ENCODE peak calls at places on chromosome 20, in eight cellular contexts. One of them, this sample, is unnamed.

GRCh38 chr20:56843817-56844216 is 214.7 kb downstream of the TFAP2C start:
- DNase-seq in WTC11: peak; percentile 52
- DNase-seq in NCI-H774: no peak
- DNase-seq in stimulated activated CD8-positive, alpha-beta memory T cell treated with anti-CD3 and anti-CD28 coated beads, Interleukin-4, amount 100 ng/mL, for 1 hour: no peak
- DNase-seq in ACHN: no peak
- DNase-seq in anterior cingulate cortex: no peak
- DNase-seq in NAMALWA: no peak
- DNase-seq in LoVo: no peak
- DNase-seq in this sample: peak; percentile 31

GRCh38 chr20:48339147-48339985 is 488.4 kb downstream of the PREX1 start:
- DNase-seq in WTC11: no peak
- DNase-seq in NAMALWA: no peak
- DNase-seq in anterior cingulate cortex: no peak
- DNase-seq in stimulated activated CD8-positive, alpha-beta memory T cell treated with anti-CD3 and anti-CD28 coated beads, Interleukin-4, amount 100 ng/mL, for 1 hour: no peak
- DNase-seq in NCI-H774: no peak
- DNase-seq in LoVo: no peak
- DNase-seq in ACHN: peak; percentile 47
- DNase-seq in this sample: peak; percentile 93

GRCh38 chr20:36472656-36473071 is 68.7 kb upstream of the MYL9 start:
- DNase-seq in ACHN: no peak
- DNase-seq in stimulated activated CD8-positive, alpha-beta memory T cell treated with anti-CD3 and anti-CD28 coated beads, Interleukin-4, amount 100 ng/mL, for 1 hour: no peak
- DNase-seq in anterior cingulate cortex: no peak
- DNase-seq in LoVo: peak; percentile 51
- DNase-seq in NCI-H774: peak; percentile 63
- DNase-seq in WTC11: peak; percentile 68
- DNase-seq in NAMALWA: no peak
- DNase-seq in this sample: no peak

GRCh38 chr20:63594043-63594561 is 20.1 kb upstream of the HELZ2 start:
- DNase-seq in NAMALWA: no peak
- DNase-seq in WTC11: no peak
- DNase-seq in NCI-H774: no peak
- DNase-seq in stimulated activated CD8-positive, alpha-beta memory T cell treated with anti-CD3 and anti-CD28 coated beads, Interleukin-4, amount 100 ng/mL, for 1 hour: no peak
- DNase-seq in LoVo: no peak
- DNase-seq in ACHN: no peak
- DNase-seq in anterior cingulate cortex: no peak
- DNase-seq in this sample: peak; percentile 81

GRCh38 chr20:62723768-62724420 is 15.3 kb downstream of the NTSR1 start:
- DNase-seq in ACHN: no peak
- DNase-seq in NAMALWA: no peak
- DNase-seq in anterior cingulate cortex: no peak
- DNase-seq in WTC11: no peak
- DNase-seq in stimulated activated CD8-positive, alpha-beta memory T cell treated with anti-CD3 and anti-CD28 coated beads, Interleukin-4, amount 100 ng/mL, for 1 hour: no peak
- DNase-seq in NCI-H774: no peak
- DNase-seq in LoVo: no peak
- DNase-seq in this sample: no peak

GRCh38 chr20:17655286-17655651 is 26.8 kb downstream of the RRBP1 start:
- DNase-seq in anterior cingulate cortex: no peak
- DNase-seq in NAMALWA: no peak
- DNase-seq in ACHN: no peak
- DNase-seq in WTC11: no peak
- DNase-seq in LoVo: no peak
- DNase-seq in stimulated activated CD8-positive, alpha-beta memory T cell treated with anti-CD3 and anti-CD28 coated beads, Interleukin-4, amount 100 ng/mL, for 1 hour: no peak
- DNase-seq in NCI-H774: no peak
- DNase-seq in this sample: no peak

GRCh38 chr20:16821211-16822089 is 73.3 kb downstream of the OTOR start:
- DNase-seq in NCI-H774: peak; percentile 1
- DNase-seq in stimulated activated CD8-positive, alpha-beta memory T cell treated with anti-CD3 and anti-CD28 coated beads, Interleukin-4, amount 100 ng/mL, for 1 hour: no peak
- DNase-seq in NAMALWA: peak; percentile 54
- DNase-seq in anterior cingulate cortex: no peak
- DNase-seq in WTC11: peak; percentile 32
- DNase-seq in ACHN: peak; percentile 85
- DNase-seq in LoVo: peak; percentile 43
- DNase-seq in this sample: peak; percentile 41

GRCh38 chr20:62065669-62066338 is at the start of gene TAF4:
- DNase-seq in WTC11: peak; percentile 70
- DNase-seq in ACHN: peak; percentile 65
- DNase-seq in NAMALWA: peak; percentile 76
- DNase-seq in LoVo: peak; percentile 86
- DNase-seq in anterior cingulate cortex: no peak
- DNase-seq in stimulated activated CD8-positive, alpha-beta memory T cell treated with anti-CD3 and anti-CD28 coated beads, Interleukin-4, amount 100 ng/mL, for 1 hour: peak; percentile 68
- DNase-seq in NCI-H774: peak; percentile 69
- DNase-seq in this sample: peak; percentile 68

GRCh38 chr20:49765846-49766541 is 46.6 kb upstream of the SLC9A8 start:
- DNase-seq in WTC11: no peak
- DNase-seq in NCI-H774: no peak
- DNase-seq in LoVo: no peak
- DNase-seq in anterior cingulate cortex: no peak
- DNase-seq in NAMALWA: no peak
- DNase-seq in stimulated activated CD8-positive, alpha-beta memory T cell treated with anti-CD3 and anti-CD28 coated beads, Interleukin-4, amount 100 ng/mL, for 1 hour: no peak
- DNase-seq in ACHN: no peak
- DNase-seq in this sample: no peak

GRCh38 chr20:33839591-33839990 is 28.4 kb downstream of the CHMP4B start:
- DNase-seq in anterior cingulate cortex: no peak
- DNase-seq in stimulated activated CD8-positive, alpha-beta memory T cell treated with anti-CD3 and anti-CD28 coated beads, Interleukin-4, amount 100 ng/mL, for 1 hour: no peak
- DNase-seq in ACHN: no peak
- DNase-seq in WTC11: no peak
- DNase-seq in LoVo: no peak
- DNase-seq in NAMALWA: no peak
- DNase-seq in NCI-H774: no peak
- DNase-seq in this sample: no peak

GRCh38 chr20:13261460-13262301 is 40.6 kb downstream of the ISM1 start:
- DNase-seq in stimulated activated CD8-positive, alpha-beta memory T cell treated with anti-CD3 and anti-CD28 coated beads, Interleukin-4, amount 100 ng/mL, for 1 hour: peak; percentile 44
- DNase-seq in LoVo: peak; percentile 41
- DNase-seq in WTC11: peak; percentile 78
- DNase-seq in anterior cingulate cortex: no peak
- DNase-seq in NCI-H774: peak; percentile 7
- DNase-seq in NAMALWA: peak; percentile 56
- DNase-seq in ACHN: peak; percentile 50
- DNase-seq in this sample: peak; percentile 62

GRCh38 chr20:8213831-8214587 is 81.9 kb downstream of the PLCB1 start:
- DNase-seq in LoVo: no peak
- DNase-seq in stimulated activated CD8-positive, alpha-beta memory T cell treated with anti-CD3 and anti-CD28 coated beads, Interleukin-4, amount 100 ng/mL, for 1 hour: no peak
- DNase-seq in WTC11: no peak
- DNase-seq in ACHN: no peak
- DNase-seq in anterior cingulate cortex: no peak
- DNase-seq in NCI-H774: no peak
- DNase-seq in NAMALWA: no peak
- DNase-seq in this sample: no peak

This sample was measured in M059J.